ENCODE peak calls at places on chromosomes 13 and 19, in eight cellular contexts. R, D, N, O, B, U, F and A are unnamed samples.

GRCh38 chr19:50377517-50377916 is 1.3 kb downstream of the NR1H2 start:
- DNase-seq in R (no peak), D (no peak), N (no peak), O (no peak), B (no peak), U (no peak), F (no peak), A (no peak)

GRCh38 chr19:38004100-38004504 is 97.1 kb downstream of the SIPA1L3 start:
- DNase-seq in R (no peak), D (peak; percentile 72), N (no peak), O (no peak), B (peak; percentile 50), U (no peak), F (no peak), A (no peak)

GRCh38 chr19:38784224-38784623 is 4.8 kb upstream of the LGALS7B start:
- DNase-seq in R (no peak), D (no peak), N (no peak), O (no peak), B (no peak), U (no peak), F (no peak), A (no peak)

GRCh38 chr13:39855236-39855635 is 199.8 kb downstream of the COG6 start:
- DNase-seq in R (no peak), D (no peak), N (no peak), O (peak; percentile 5), B (no peak), U (no peak), F (no peak), A (no peak)

GRCh38 chr13:99722931-99723330 is 221.7 kb downstream of the TM9SF2 start:
- DNase-seq in R (no peak), D (no peak), N (no peak), O (no peak), B (no peak), U (no peak), F (no peak), A (no peak)

GRCh38 chr19:49157445-49158224 is at the start of gene TRPM4:
- DNase-seq in R (peak; percentile 74), D (peak; percentile 72), N (peak; percentile 88), O (peak; percentile 29), B (peak; percentile 84), U (no peak), F (peak; percentile 14), A (peak; percentile 64)

GRCh38 chr13:113399755-113400149 is 35.8 kb upstream of the GRTP1 start:
- DNase-seq in R (no peak), D (no peak), N (no peak), O (no peak), B (no peak), U (no peak), F (no peak), A (no peak)

GRCh38 chr13:45218689-45219088 is 17.8 kb upstream of the KCTD4 start:
- DNase-seq in R (no peak), D (no peak), N (no peak), O (no peak), B (no peak), U (no peak), F (no peak), A (no peak)

GRCh38 chr13:44305845-44306244 is 67.8 kb upstream of the SERP2 start:
- DNase-seq in R (no peak), D (peak; percentile 55), N (no peak), O (no peak), B (peak; percentile 29), U (no peak), F (no peak), A (no peak)

GRCh38 chr19:482186-483041 is 13.9 kb upstream of the MADCAM1 start:
- DNase-seq in R (no peak), D (no peak), N (no peak), O (no peak), B (peak; percentile 43), U (no peak), F (no peak), A (no peak)

GRCh38 chr13:40275636-40276035 is 390.8 kb downstream of the FOXO1 start:
- DNase-seq in R (no peak), D (no peak), N (no peak), O (no peak), B (peak; percentile 48), U (no peak), F (no peak), A (peak; percentile 7)

GRCh38 chr19:45460807-45461347 is 6.9 kb upstream of the FOSB start:
- DNase-seq in R (no peak), D (no peak), N (no peak), O (no peak), B (no peak), U (no peak), F (no peak), A (no peak)

GRCh38 chr13:79481685-79482052 is 714 bp downstream of the NDFIP2 start:
- DNase-seq in R (no peak), D (no peak), N (no peak), O (no peak), B (peak; percentile 42), U (peak; percentile 27), F (no peak), A (no peak)

GRCh38 chr19:33797821-33798633 is 1.4 kb downstream of the KCTD15 start:
- DNase-seq in R (no peak), D (peak; percentile 57), N (no peak), O (no peak), B (peak; percentile 13), U (no peak), F (no peak), A (no peak)

GRCh38 chr13:109877809-109878208 is 91.4 kb upstream of the IRS2 start:
- DNase-seq in R (no peak), D (no peak), N (no peak), O (no peak), B (no peak), U (no peak), F (no peak), A (no peak)

GRCh38 chr19:23071087-23071511 is 45.7 kb upstream of the ZNF730 start:
- DNase-seq in R (peak; percentile 12), D (peak; percentile 10), N (no peak), O (no peak), B (peak; percentile 49), U (no peak), F (no peak), A (no peak)

GRCh38 chr19:50002386-50002960 is 22.7 kb downstream of the VRK3 start:
- DNase-seq in R (no peak), D (no peak), N (no peak), O (no peak), B (no peak), U (no peak), F (no peak), A (no peak)

GRCh38 chr13:75771818-75772217 is 135.7 kb downstream of the LMO7 start:
- DNase-seq in R (no peak), D (peak; percentile 84), N (no peak), O (no peak), B (peak; percentile 90), U (no peak), F (no peak), A (peak; percentile 39)

GRCh38 chr19:2555422-2556220 is 79.7 kb downstream of the GADD45B start:
- DNase-seq in R (no peak), D (no peak), N (no peak), O (no peak), B (no peak), U (no peak), F (no peak), A (no peak)

GRCh38 chr13:92355213-92355612 is 871.4 kb upstream of the GPC6 start:
- DNase-seq in R (no peak), D (peak; percentile 48), N (no peak), O (peak; percentile 25), B (peak; percentile 1), U (no peak), F (no peak), A (peak; percentile 9)

GRCh38 chr13:29914591-29914990 is 64.2 kb upstream of the UBL3 start:
- DNase-seq in R (no peak), D (no peak), N (no peak), O (no peak), B (no peak), U (no peak), F (no peak), A (no peak)

GRCh38 chr19:16244091-16244490 is 46.4 kb downstream of the AP1M1 start:
- DNase-seq in R (no peak), D (no peak), N (no peak), O (no peak), B (no peak), U (no peak), F (no peak), A (no peak)

GRCh38 chr19:57269515-57270250 is 10.6 kb upstream of the ZNF460 start:
- DNase-seq in R (no peak), D (peak; percentile 83), N (no peak), O (no peak), B (peak; percentile 96), U (no peak), F (no peak), A (no peak)

GRCh38 chr13:47798194-47798593 is 202.9 kb downstream of the SUCLA2 start:
- DNase-seq in R (no peak), D (no peak), N (no peak), O (no peak), B (no peak), U (no peak), F (no peak), A (no peak)